ENCODE peak calls at places on chromosomes 13 and 19, in eight cellular contexts. S is upper lobe of left lung, T is SK-N-SH, O is GM12878, D is HepG2, K is A549, X is stomach, J is ovary. G is an unnamed sample. For H3K4me1, the result is how much of the 10 kb centered on the place peaks cover.

GRCh38 chr19:51688665-51689571 is 4.2 kb upstream of the SPACA6 start:
- DNase-seq in O (no peak), T (peak), X (peak), D (peak), K (peak), J (peak), S (peak), G (peak)

GRCh38 chr13:90717451-90717936 is 630.0 kb upstream of the MIR17HG start:
- DNase-seq in X (no peak), D (no peak), K (no peak), O (no peak), J (no peak), T (no peak), S (no peak), G (no peak)

GRCh38 chr13:21033224-21033855 is 28.0 kb downstream of the LATS2 start:
- DNase-seq in J (no peak), X (peak), S (no peak), K (no peak), O (no peak), D (no peak), T (no peak), G (peak)

GRCh38 chr19:33191501-33191900 is 2.6 kb upstream of the LRP3 start:
- DNase-seq in T (no peak), D (no peak), S (no peak), K (no peak), O (no peak), X (no peak), J (no peak), G (no peak)

GRCh38 chr13:76245920-76246319 is 609.8 kb downstream of the LMO7 start:
- DNase-seq in J (no peak), O (no peak), S (no peak), D (no peak), T (no peak), X (no peak), K (no peak), G (no peak)

GRCh38 chr19:41882568-41883462 is at the start of gene ARHGEF1:
- DNase-seq in J (peak), K (peak), T (peak), O (no peak), X (peak), S (peak), D (no peak), G (peak)

GRCh38 chr13:105587786-105588185 is 947.7 kb downstream of the EFNB2 start:
- DNase-seq in S (no peak), J (no peak), K (peak), O (no peak), T (no peak), X (no peak), D (no peak), G (no peak)

GRCh38 chr19:55230329-55230728 is 1.8 kb upstream of the TMEM86B start:
- DNase-seq in O (no peak), T (no peak), S (peak), J (no peak), D (no peak), X (no peak), K (no peak), G (no peak)

GRCh38 chr19:54560881-54561385 is 12.7 kb upstream of the LILRA2 start:
- DNase-seq in S (no peak), T (no peak), O (no peak), K (no peak), X (no peak), J (no peak), D (no peak), G (no peak)

GRCh38 chr13:80873589-80873988 is 532.7 kb upstream of the SPRY2 start:
- DNase-seq in D (no peak), J (no peak), X (no peak), O (peak), S (no peak), K (no peak), T (no peak), G (no peak)

GRCh38 chr19:19575411-19575810 is 37.3 kb downstream of the CILP2 start:
- DNase-seq in J (no peak), X (no peak), O (no peak), T (no peak), S (no peak), D (no peak), K (no peak), G (no peak)

GRCh38 chr13:107554355-107554905 is 660.9 kb downstream of the LIG4 start:
- DNase-seq in J (no peak), T (no peak), S (no peak), O (no peak), K (no peak), D (no peak), X (no peak), G (no peak)

GRCh38 chr19:49503582-49503962 is 7.3 kb downstream of the RPS11 start:
- DNase-seq in D (no peak), O (no peak), K (no peak), X (no peak), S (no peak), T (no peak), J (no peak), G (no peak)

GRCh38 chr13:30789360-30789862 is 54.1 kb downstream of the ALOX5AP start:
- DNase-seq in T (no peak), O (no peak), S (no peak), K (no peak), X (no peak), J (no peak), D (no peak), G (no peak)

GRCh38 chr19:3692141-3693029 is 7.9 kb downstream of the PIP5K1C start:
- DNase-seq in O (no peak), X (no peak), S (peak), J (no peak), T (peak), D (no peak), K (no peak), G (no peak)

GRCh38 chr19:19110410-19111137 is 27.7 kb downstream of the TMEM161A start:
- DNase-seq in X (no peak), D (no peak), S (peak), K (no peak), O (no peak), J (peak), T (peak), G (no peak)

GRCh38 chr19:46963093-46963734 is 56.4 kb upstream of the NPAS1 start:
- DNase-seq in X (no peak), S (no peak), D (no peak), T (no peak), O (no peak), J (no peak), K (no peak), G (no peak)

GRCh38 chr13:97261254-97262015 is 39.3 kb downstream of the MBNL2 start:
- DNase-seq in T (no peak), S (peak), O (no peak), X (no peak), J (no peak), D (no peak), K (no peak), G (no peak)

GRCh38 chr19:5057860-5058259 is 88.9 kb downstream of the KDM4B start:
- DNase-seq in S (no peak), D (no peak), X (no peak), T (peak), J (no peak), O (no peak), K (peak), G (no peak)

GRCh38 chr13:112117955-112118302 is 51.0 kb downstream of the SOX1 start:
- DNase-seq in T (no peak), D (no peak), O (no peak), X (peak), K (no peak), J (no peak), S (no peak), G (no peak)

GRCh38 chr13:41509996-41510395 is 52.6 kb downstream of the RGCC start:
- DNase-seq in D (no peak), K (no peak), X (no peak), T (no peak), O (no peak), J (no peak), S (no peak), G (no peak)

GRCh38 chr19:10149427-10149826 is 29.7 kb upstream of the EIF3G start:
- DNase-seq in O (no peak), X (no peak), J (no peak), S (no peak), K (no peak), T (no peak), D (no peak), G (no peak)
- TF ChIP-seq CTCF in O (no peak), X (no peak), J (no peak), S (no peak), K (no peak), T (no peak), D (no peak), G (no peak)

DNA sequence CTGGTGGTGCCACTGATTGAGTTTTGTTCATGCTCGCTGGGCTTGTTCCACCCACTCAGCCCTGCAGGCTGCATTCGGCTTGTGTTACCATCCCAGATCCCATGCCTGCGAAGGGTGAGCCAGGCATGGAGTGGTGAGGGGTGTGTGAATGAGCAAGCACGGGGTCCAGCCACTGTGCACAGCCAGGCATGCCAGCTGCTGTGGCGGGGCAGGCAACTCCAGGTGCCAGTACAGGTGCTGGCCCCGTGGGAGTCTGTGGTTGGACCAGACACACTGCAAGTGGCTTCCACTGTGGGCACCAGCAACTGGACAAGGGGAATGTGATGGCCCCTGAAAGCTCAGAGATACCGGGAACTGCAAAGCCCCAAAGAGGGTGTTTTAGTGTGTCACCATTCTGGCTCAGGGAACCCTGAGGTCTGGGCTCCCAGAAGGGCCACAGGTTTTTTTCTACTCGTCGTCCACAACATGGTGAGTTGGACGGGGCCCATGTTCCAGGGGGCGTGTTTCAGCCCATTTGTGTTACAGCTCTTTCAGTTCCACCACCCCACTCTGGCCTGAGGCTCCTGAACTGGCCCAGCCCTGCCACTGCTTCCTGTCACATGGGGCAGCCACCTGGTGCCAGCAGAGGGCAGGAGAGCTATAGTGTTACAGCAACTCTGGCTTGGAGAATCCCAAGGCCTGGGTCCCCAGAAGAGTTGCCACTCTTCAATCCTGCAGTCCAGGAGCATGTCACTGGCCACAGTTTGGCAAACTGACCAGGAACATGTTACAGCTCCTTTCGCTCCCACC is 217.0 kb upstream of the OBI1 start:
- DNase-seq in D (no peak), X (no peak), J (no peak), K (no peak), O (no peak), S (peak), T (no peak), G (no peak)
- TF ChIP-seq EP300 in D (no peak), X (no peak), J (no peak), K (no peak), O (no peak), S (no peak), T (no peak), G (no peak)

DNA sequence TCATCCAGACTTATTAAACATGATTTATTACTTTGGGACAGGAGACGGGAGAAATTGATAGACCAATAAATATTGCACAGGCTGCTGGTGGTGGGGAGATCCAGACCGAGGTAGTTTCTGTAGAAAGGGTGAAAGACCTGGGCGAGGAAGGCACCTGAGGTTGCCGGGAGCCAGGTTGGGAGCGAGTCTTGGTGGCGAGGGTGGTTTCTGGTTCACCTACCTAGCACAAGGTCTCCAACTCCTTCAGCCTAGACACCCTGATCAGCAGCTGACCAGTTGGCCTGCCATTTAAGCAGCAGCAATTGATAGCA is 7.0 kb downstream of the EMP3 start:
- DNase-seq in X (no peak), D (no peak), O (no peak), T (no peak), K (no peak), S (no peak), J (no peak), G (no peak)
- H3K4me1 ChIP-seq in X (under half), D (under half), O (under half), T (under half), K (under half), S (half or more), J (under half), G (under half)

GRCh38 chr19:12890787-12891552 is at the start of gene GCDH:
- DNase-seq in S (peak), D (peak), T (peak), O (peak), K (peak), X (peak), J (peak), G (peak)

GRCh38 chr19:12891553-12892021 is 627 bp downstream of the GCDH start:
- DNase-seq in K (no peak), T (no peak), D (peak), O (no peak), X (no peak), J (no peak), S (no peak), G (no peak)

GRCh38 chr19:12896460-12896859 is 5.5 kb downstream of the GCDH start:
- DNase-seq in K (no peak), S (no peak), X (no peak), D (no peak), T (no peak), J (no peak), O (no peak), G (no peak)

GRCh38 chr19:12893582-12893981 is 2.6 kb downstream of the GCDH start:
- DNase-seq in S (no peak), J (no peak), O (no peak), T (no peak), X (no peak), D (no peak), K (no peak), G (no peak)
- TF ChIP-seq CTCF in S (no peak), J (no peak), O (no peak), T (no peak), X (no peak), D (no peak), K (no peak), G (no peak)

GRCh38 chr13:62879071-62879470 is 1463.4 kb upstream of the PCDH20 start:
- DNase-seq in O (no peak), X (no peak), D (no peak), T (no peak), K (no peak), S (no peak), J (no peak), G (no peak)
- TF ChIP-seq EP300 in O (no peak), X (no peak), D (no peak), T (no peak), K (no peak), S (no peak), J (no peak), G (no peak)